ENCODE peak calls at places on chromosomes 4 and X, in five cellular contexts. B is GM12878, C is right lobe of liver, R is cardiac muscle cell, U is HepG2. M is an unnamed sample. For H3K4me1 and H3K36me3, the result is how much of the 10 kb centered on the place peaks cover.

GRCh38 chr4:165928601-165929000 is 55.6 kb downstream of the TLL1 start:
- DNase-seq in B (no peak), R (no peak), U (no peak), C (no peak), M (no peak)

GRCh38 chrX:47991263-47992092 is 12.3 kb downstream of the ZNF182 start:
- DNase-seq in C (no peak), U (no peak), R (no peak), B (no peak), M (no peak)

GRCh38 chr4:166318810-166319525 is 445.9 kb downstream of the TLL1 start:
- DNase-seq in U (no peak), B (no peak), R (no peak), C (no peak), M (no peak)

GRCh38 chr4:158965208-158965607 is 137.7 kb upstream of the RAPGEF2 start:
- DNase-seq in C (no peak), B (no peak), U (no peak), R (no peak), M (no peak)

GRCh38 chrX:87661761-87662160 is 144.2 kb downstream of the KLHL4 start:
- DNase-seq in U (no peak), C (no peak), B (no peak), R (no peak), M (no peak)

GRCh38 chrX:38166478-38167083 is 54.1 kb downstream of the SRPX start:
- DNase-seq in U (peak), B (no peak), C (no peak), R (peak), M (no peak)

GRCh38 chr4:36349904-36350554 is 68.6 kb downstream of the DTHD1 start:
- DNase-seq in C (no peak), R (no peak), B (no peak), U (no peak), M (no peak)

GRCh38 chrX:30620980-30621716 is 32.1 kb upstream of the GK start:
- DNase-seq in R (no peak), B (no peak), U (no peak), C (no peak), M (no peak)

GRCh38 chr4:114997596-114997995 is 115.8 kb downstream of the NDST4 start:
- DNase-seq in U (no peak), B (no peak), R (no peak), C (no peak), M (no peak)

GRCh38 chr4:154119317-154119716 is 330.4 kb upstream of the SFRP2 start:
- DNase-seq in C (no peak), B (no peak), U (no peak), R (no peak), M (no peak)

GRCh38 chr4:153553820-153554173 is 87.6 kb downstream of the TMEM131L start:
- DNase-seq in C (no peak), U (no peak), R (no peak), B (no peak), M (no peak)

GRCh38 chr4:86043755-86044592 is 315.9 kb downstream of the MAPK10 start:
- DNase-seq in U (peak), R (peak), B (no peak), C (no peak), M (no peak)

GRCh38 chr4:79334783-79335182 is 8.9 kb upstream of the NAA11 start:
- DNase-seq in B (no peak), C (no peak), R (no peak), U (no peak), M (no peak)

GRCh38 chr4:94491322-94491721 is 39.6 kb downstream of the PDLIM5 start:
- DNase-seq in R (no peak), U (no peak), B (no peak), C (no peak), M (no peak)

GRCh38 chr4:133149932-133150642 is 993 bp downstream of the PCDH10 start:
- DNase-seq in B (no peak), R (no peak), U (no peak), C (no peak), M (no peak)

GRCh38 chr4:132332932-132333722 is 816.0 kb upstream of the PCDH10 start:
- DNase-seq in B (no peak), R (no peak), U (peak), C (no peak), M (no peak)

GRCh38 chr4:5206391-5206790 is 155.1 kb downstream of the STK32B start:
- DNase-seq in C (no peak), U (no peak), R (no peak), B (no peak), M (peak)

GRCh38 chrX:121161501-121161933 is 114.1 kb downstream of the GLUD2 start:
- DNase-seq in C (no peak), B (peak), R (no peak), U (no peak), M (no peak)

GRCh38 chr4:38967260-38968095 is 64.7 kb downstream of the TMEM156 start:
- DNase-seq in U (peak), B (no peak), R (no peak), C (no peak), M (no peak)

GRCh38 chr4:181957088-181957487 is 286.1 kb upstream of the TENM3 start:
- DNase-seq in U (no peak), C (no peak), B (no peak), R (no peak), M (no peak)

GRCh38 chrX:74448669-74449068 is 27.4 kb downstream of the SLC16A2 start:
- DNase-seq in B (no peak), U (no peak), C (no peak), R (no peak), M (no peak)

GRCh38 chrX:74451450-74452198 is 30.3 kb downstream of the SLC16A2 start:
- DNase-seq in R (no peak), B (no peak), C (peak), U (no peak), M (no peak)

GRCh38 chrX:74449322-74449936 is 28.1 kb downstream of the SLC16A2 start:
- DNase-seq in U (no peak), B (no peak), C (peak), R (no peak), M (no peak)

GRCh38 chrX:74450803-74451449 is 29.6 kb downstream of the SLC16A2 start:
- DNase-seq in U (no peak), C (no peak), B (no peak), R (no peak), M (no peak)

GRCh38 chrX:74449937-74450330 is 28.6 kb downstream of the SLC16A2 start:
- DNase-seq in C (no peak), R (no peak), B (no peak), U (no peak), M (no peak)
- H3K4me1 ChIP-seq in C (under half), R (under half), B (under half), U (under half), M (under half)

GRCh38 chr4:128850252-128850651 is 40.8 kb downstream of the JADE1 start:
- DNase-seq in R (no peak), C (no peak), B (no peak), U (no peak), M (no peak)

GRCh38 chr4:128844931-128845330 is 35.4 kb downstream of the JADE1 start:
- DNase-seq in C (no peak), U (peak), R (no peak), B (no peak), M (peak)

GRCh38 chr4:128846063-128846462 is 36.6 kb downstream of the JADE1 start:
- DNase-seq in R (no peak), U (no peak), C (no peak), B (no peak), M (no peak)

GRCh38 chr4:128848461-128848860 is 39.0 kb downstream of the JADE1 start:
- DNase-seq in U (no peak), C (no peak), R (no peak), B (no peak), M (no peak)

GRCh38 chr4:128847074-128847724 is 37.7 kb downstream of the JADE1 start:
- DNase-seq in B (no peak), C (no peak), U (no peak), R (no peak), M (no peak)
- H3K36me3 ChIP-seq in B (under half), C (under half), U (half or more), R (under half), M (half or more)

DNA sequence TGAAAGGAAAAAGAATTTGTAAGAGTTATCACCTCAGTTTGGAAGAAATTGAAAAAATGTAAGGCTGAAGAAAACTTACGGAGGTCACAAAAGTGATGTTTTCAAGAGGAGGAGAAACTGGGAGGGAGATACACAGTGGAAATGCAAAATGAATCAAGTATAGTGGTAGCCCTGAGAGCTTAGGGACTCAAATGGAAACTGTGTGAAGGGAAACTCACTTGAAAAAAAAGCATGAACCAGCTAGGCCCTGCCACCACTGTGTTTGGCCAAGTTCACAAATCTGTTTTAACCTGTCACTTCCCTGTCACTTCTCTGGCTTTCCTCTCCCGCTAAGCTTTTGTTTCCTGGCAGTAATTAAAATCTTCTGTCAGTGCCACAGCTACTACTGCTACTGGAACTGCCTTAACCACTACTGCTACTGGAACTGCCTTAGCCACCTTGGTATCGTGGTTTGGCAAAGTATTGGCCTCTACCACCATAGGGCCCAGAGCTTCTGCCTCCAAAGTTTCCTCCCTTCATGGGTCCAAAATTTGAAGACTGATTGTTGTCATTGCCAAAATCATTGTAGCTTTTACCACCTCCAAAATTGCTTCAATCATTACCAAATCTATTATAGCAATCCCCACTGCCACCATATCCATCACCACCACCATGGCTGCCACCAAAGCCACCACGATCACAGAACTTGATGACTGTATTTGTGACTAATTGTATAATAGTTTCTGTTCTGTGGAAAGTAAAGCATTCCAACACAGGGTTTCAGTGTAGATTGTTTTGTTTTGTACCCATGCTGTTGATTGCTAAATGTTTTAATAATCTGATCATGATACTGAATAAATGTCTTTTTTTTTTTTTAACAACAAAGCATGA is 41.5 kb downstream of the SMARCA5 start:
- DNase-seq in U (no peak), C (no peak), R (no peak), B (peak), M (no peak)
- H3K4me1 ChIP-seq in U (under half), C (under half), R (under half), B (under half), M (under half)

DNA sequence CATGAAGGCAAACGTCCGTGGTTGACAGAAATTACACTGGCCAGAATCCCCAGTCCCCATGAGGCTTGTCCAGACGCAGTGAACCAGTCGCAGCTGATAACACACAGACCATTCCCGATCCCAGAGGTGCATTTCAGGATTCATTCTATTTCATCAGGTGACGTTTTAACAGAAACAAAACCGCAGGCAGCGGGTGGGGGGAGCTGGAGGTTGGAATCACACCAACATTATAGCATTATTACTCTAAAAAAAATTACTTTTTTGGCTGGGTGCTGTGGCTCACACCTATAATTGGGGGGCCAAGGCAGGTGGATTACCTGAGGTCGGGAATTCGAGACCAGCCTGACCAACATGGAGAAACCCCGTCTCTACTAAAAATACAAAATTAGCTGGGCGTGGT is 25.2 kb downstream of the NOP14 start:
- DNase-seq in C (peak), B (no peak), R (no peak), U (no peak), M (peak)
- H3K36me3 ChIP-seq in C (under half), B (under half), R (under half), U (half or more), M (half or more)

DNA sequence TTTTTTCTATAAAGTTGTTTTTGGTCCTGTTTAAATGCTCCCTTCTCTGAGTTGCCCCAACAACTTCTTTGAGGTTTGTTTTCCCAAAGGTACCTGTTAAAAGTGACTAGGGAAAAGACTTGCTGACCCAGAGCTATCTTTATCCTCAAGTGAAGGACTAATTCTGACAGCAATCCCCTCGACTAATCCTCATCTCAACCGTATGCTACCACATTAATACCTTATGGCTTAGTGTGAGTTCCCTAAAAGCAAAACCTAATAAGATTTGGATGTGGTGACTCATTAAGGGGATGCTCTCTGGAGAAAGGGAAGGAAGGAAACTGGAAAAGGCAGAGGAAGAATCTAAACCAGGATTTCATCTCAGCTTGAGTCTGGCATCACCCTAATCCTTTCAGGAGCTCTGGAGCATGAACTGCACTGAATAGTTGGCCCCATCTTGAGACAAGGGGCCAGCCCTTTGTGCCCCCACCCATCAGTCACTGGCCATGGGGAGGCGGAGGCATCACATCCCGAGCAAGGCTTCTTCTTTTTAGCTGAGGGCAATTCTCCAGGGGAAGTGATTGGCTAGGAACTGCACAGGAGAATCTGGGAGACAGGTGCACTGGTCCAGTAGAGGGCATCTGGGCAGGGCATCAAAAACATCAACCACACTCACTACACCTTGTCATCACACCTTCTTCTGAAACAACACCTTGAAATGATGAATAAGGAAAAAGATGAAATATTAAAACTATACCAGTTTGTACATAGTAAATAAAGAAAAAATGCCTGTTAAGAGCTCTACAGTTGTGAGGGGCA is 6.9 kb upstream of the BBS7 start:
- DNase-seq in C (no peak), R (no peak), B (no peak), U (no peak), M (no peak)
- H3K4me1 ChIP-seq in C (under half), R (under half), B (under half), U (under half), M (under half)

DNA sequence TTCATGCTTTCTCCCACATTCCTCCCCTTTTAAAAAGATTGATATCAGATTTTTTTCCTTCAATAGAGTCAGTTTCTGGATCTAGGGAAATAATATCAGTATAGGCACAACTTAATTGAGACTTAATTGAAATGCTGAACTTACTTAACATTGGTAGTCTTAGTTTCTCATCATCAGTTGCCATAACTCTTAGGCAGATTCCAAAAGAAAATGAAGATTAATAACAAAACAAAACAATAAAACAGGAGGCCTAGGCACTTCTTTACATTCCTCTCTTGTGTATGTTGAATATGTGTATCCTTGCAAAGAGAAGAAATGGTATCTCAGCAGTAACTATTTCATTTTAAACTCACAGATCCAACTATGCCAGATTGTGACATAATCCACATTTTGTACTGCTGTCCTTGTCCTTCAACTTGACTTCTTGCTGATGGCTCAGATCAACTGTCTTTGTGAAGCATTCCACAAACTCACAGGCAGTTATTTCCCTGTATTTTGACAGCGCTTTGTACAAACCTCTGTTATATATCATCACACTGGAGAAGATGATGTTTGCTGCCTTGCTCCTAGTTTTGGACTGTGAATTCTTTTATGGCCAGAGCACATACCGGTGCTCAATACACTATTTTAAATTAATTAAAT is 9.1 kb upstream of the SLC9B2 start:
- DNase-seq in R (no peak), C (no peak), U (no peak), B (no peak), M (no peak)
- H3K36me3 ChIP-seq in R (half or more), C (half or more), U (under half), B (under half), M (half or more)